ENCODE peak calls at places on chromosomes 6 and 20, in eight cellular contexts. One of them, this sample, is unnamed.

GRCh38 chr6:17280552-17281090 is 540 bp upstream of the RBM24 start:
- DNase-seq in vagina: no peak
- DNase-seq in pancreas: peak; percentile 68
- DNase-seq in CD8-positive, alpha-beta T cell: peak; percentile 16
- DNase-seq in adrenal gland: peak; percentile 12
- DNase-seq in CD4-positive, alpha-beta memory T cell: no peak
- DNase-seq in GM23248: peak; percentile 61
- DNase-seq in mucosa of descending colon: peak; percentile 42
- DNase-seq in this sample: no peak

GRCh38 chr20:8076505-8077498 is 55.3 kb upstream of the PLCB1 start:
- DNase-seq in vagina: no peak
- DNase-seq in pancreas: no peak
- DNase-seq in CD8-positive, alpha-beta T cell: no peak
- DNase-seq in adrenal gland: peak; percentile 18
- DNase-seq in CD4-positive, alpha-beta memory T cell: no peak
- DNase-seq in GM23248: no peak
- DNase-seq in mucosa of descending colon: no peak
- DNase-seq in this sample: no peak

GRCh38 chr6:51349866-51350265 is 531.2 kb downstream of the TFAP2B start:
- DNase-seq in vagina: no peak
- DNase-seq in pancreas: no peak
- DNase-seq in CD8-positive, alpha-beta T cell: no peak
- DNase-seq in adrenal gland: no peak
- DNase-seq in CD4-positive, alpha-beta memory T cell: no peak
- DNase-seq in GM23248: no peak
- DNase-seq in mucosa of descending colon: peak; percentile 7
- DNase-seq in this sample: no peak

GRCh38 chr6:158667360-158667981 is 17.6 kb downstream of the SYTL3 start:
- DNase-seq in vagina: no peak
- DNase-seq in pancreas: no peak
- DNase-seq in CD8-positive, alpha-beta T cell: no peak
- DNase-seq in adrenal gland: no peak
- DNase-seq in CD4-positive, alpha-beta memory T cell: no peak
- DNase-seq in GM23248: no peak
- DNase-seq in mucosa of descending colon: no peak
- DNase-seq in this sample: no peak

GRCh38 chr20:53769041-53769440 is 175.4 kb upstream of the ZNF217 start:
- DNase-seq in vagina: no peak
- DNase-seq in pancreas: no peak
- DNase-seq in CD8-positive, alpha-beta T cell: no peak
- DNase-seq in adrenal gland: no peak
- DNase-seq in CD4-positive, alpha-beta memory T cell: no peak
- DNase-seq in GM23248: no peak
- DNase-seq in mucosa of descending colon: no peak
- DNase-seq in this sample: no peak

GRCh38 chr6:1027109-1027794 is 284.6 kb upstream of the FOXQ1 start:
- DNase-seq in vagina: peak; percentile 84
- DNase-seq in pancreas: no peak
- DNase-seq in CD8-positive, alpha-beta T cell: no peak
- DNase-seq in adrenal gland: no peak
- DNase-seq in CD4-positive, alpha-beta memory T cell: no peak
- DNase-seq in GM23248: peak; percentile 80
- DNase-seq in mucosa of descending colon: no peak
- DNase-seq in this sample: peak; percentile 53

GRCh38 chr20:12969071-12969669 is 39.6 kb upstream of the SPTLC3 start:
- DNase-seq in vagina: no peak
- DNase-seq in pancreas: no peak
- DNase-seq in CD8-positive, alpha-beta T cell: no peak
- DNase-seq in adrenal gland: no peak
- DNase-seq in CD4-positive, alpha-beta memory T cell: no peak
- DNase-seq in GM23248: no peak
- DNase-seq in mucosa of descending colon: no peak
- DNase-seq in this sample: no peak

GRCh38 chr20:1893721-1894470 is 1.3 kb upstream of the SIRPA start:
- DNase-seq in vagina: no peak
- DNase-seq in pancreas: no peak
- DNase-seq in CD8-positive, alpha-beta T cell: no peak
- DNase-seq in adrenal gland: peak; percentile 80
- DNase-seq in CD4-positive, alpha-beta memory T cell: no peak
- DNase-seq in GM23248: peak; percentile 47
- DNase-seq in mucosa of descending colon: no peak
- DNase-seq in this sample: no peak

GRCh38 chr20:1870792-1871550 is 24.2 kb upstream of the SIRPA start:
- DNase-seq in vagina: no peak
- DNase-seq in pancreas: no peak
- DNase-seq in CD8-positive, alpha-beta T cell: no peak
- DNase-seq in adrenal gland: no peak
- DNase-seq in CD4-positive, alpha-beta memory T cell: no peak
- DNase-seq in GM23248: no peak
- DNase-seq in mucosa of descending colon: no peak
- DNase-seq in this sample: no peak

GRCh38 chr6:143707702-143708101 is 29.9 kb downstream of the PHACTR2 start:
- DNase-seq in vagina: no peak
- DNase-seq in pancreas: no peak
- DNase-seq in CD8-positive, alpha-beta T cell: no peak
- DNase-seq in adrenal gland: no peak
- DNase-seq in CD4-positive, alpha-beta memory T cell: no peak
- DNase-seq in GM23248: no peak
- DNase-seq in mucosa of descending colon: no peak
- DNase-seq in this sample: no peak

GRCh38 chr6:106186714-106187113 is 100.6 kb downstream of the PRDM1 start:
- DNase-seq in vagina: no peak
- DNase-seq in pancreas: no peak
- DNase-seq in CD8-positive, alpha-beta T cell: no peak
- DNase-seq in adrenal gland: no peak
- DNase-seq in CD4-positive, alpha-beta memory T cell: no peak
- DNase-seq in GM23248: no peak
- DNase-seq in mucosa of descending colon: no peak
- DNase-seq in this sample: no peak

GRCh38 chr6:5695260-5696245 is 311.2 kb downstream of the NRN1 start:
- DNase-seq in vagina: peak; percentile 52
- DNase-seq in pancreas: no peak
- DNase-seq in CD8-positive, alpha-beta T cell: no peak
- DNase-seq in adrenal gland: no peak
- DNase-seq in CD4-positive, alpha-beta memory T cell: no peak
- DNase-seq in GM23248: peak; percentile 90
- DNase-seq in mucosa of descending colon: peak; percentile 17
- DNase-seq in this sample: peak; percentile 67

GRCh38 chr6:14478396-14479225 is 361.0 kb downstream of the CD83 start:
- DNase-seq in vagina: no peak
- DNase-seq in pancreas: no peak
- DNase-seq in CD8-positive, alpha-beta T cell: no peak
- DNase-seq in adrenal gland: no peak
- DNase-seq in CD4-positive, alpha-beta memory T cell: no peak
- DNase-seq in GM23248: no peak
- DNase-seq in mucosa of descending colon: no peak
- DNase-seq in this sample: peak; percentile 20

DNA sequence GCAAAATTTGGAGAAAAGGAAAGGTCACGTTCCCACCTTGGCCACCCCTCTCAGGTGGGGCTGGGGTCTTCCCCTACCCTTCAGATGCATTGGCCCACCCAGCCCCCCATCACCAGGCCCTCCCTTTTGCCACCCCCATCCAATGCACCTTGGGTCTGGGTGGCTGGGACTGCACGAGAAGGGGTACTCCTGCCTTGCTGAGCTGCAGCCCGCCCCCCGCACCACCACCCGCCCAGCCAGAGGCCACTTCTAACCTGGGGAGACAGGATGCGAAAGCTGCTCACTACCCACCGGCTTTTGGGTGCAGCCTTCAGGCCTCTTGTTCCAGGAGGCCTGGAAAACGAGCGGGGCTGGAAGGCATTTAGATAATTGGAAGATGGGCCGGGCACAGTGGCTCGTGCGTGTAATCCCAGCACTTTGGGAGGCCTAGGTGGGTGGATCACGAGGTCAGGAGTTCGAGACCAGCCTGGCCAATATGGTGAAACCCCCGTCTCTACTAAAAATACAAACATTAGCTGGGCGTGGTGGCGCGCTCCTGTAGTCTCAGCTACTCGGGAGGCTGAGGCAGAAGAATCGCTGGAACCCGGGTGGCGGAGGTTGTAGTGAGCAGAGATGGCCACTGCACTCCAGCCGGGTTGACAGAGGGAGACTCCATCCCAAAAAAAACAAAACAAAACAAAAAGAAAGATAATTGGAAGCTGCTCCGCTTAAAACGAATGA is 1.2 kb upstream of the CDC25B start:
- DNase-seq in vagina: peak; percentile 87
- DNase-seq in pancreas: no peak
- DNase-seq in CD8-positive, alpha-beta T cell: no peak
- DNase-seq in adrenal gland: no peak
- DNase-seq in CD4-positive, alpha-beta memory T cell: no peak
- DNase-seq in GM23248: no peak
- DNase-seq in mucosa of descending colon: no peak
- DNase-seq in this sample: no peak
- H3K4me3 ChIP-seq in vagina: peak overlapping the region; percentile 70
- H3K4me3 ChIP-seq in pancreas: peak overlapping the region; percentile 54
- H3K4me3 ChIP-seq in CD8-positive, alpha-beta T cell: peak overlapping the region; percentile 95
- H3K4me3 ChIP-seq in adrenal gland: no peak overlapping the region
- H3K4me3 ChIP-seq in CD4-positive, alpha-beta memory T cell: peak overlapping the region; percentile 91
- H3K4me3 ChIP-seq in GM23248: peak overlapping the region; percentile 85
- H3K4me3 ChIP-seq in mucosa of descending colon: no peak overlapping the region
- H3K4me3 ChIP-seq in this sample: peak overlapping the region; percentile 70

DNA sequence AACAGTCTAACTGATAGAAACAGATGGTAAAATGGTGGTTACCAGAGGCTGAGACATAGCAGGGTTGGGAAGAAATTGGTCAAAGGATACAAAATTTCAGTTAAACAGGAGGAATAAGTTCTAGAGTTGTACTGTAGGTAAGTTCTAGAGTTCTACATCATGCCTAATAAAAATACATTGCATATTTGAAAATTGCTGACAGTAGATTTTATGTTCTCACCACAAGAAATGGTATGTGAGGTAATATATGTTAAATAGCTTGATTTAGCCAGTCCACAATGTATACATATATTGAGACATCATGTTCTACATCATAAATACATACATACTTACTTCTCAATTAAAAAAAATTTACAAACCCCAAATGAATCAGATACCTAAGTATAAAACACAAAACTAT is 8.2 kb downstream of the ZNF322 start:
- DNase-seq in vagina: no peak
- DNase-seq in pancreas: no peak
- DNase-seq in CD8-positive, alpha-beta T cell: no peak
- DNase-seq in adrenal gland: no peak
- DNase-seq in CD4-positive, alpha-beta memory T cell: no peak
- DNase-seq in GM23248: no peak
- DNase-seq in mucosa of descending colon: no peak
- DNase-seq in this sample: no peak
- H3K9me3 ChIP-seq in vagina: no peaks in the 10 kb centered on the region
- H3K9me3 ChIP-seq in pancreas: no peaks in the 10 kb centered on the region
- H3K9me3 ChIP-seq in CD8-positive, alpha-beta T cell: peaks cover 7% of the 10 kb centered on the region
- H3K9me3 ChIP-seq in adrenal gland: no peaks in the 10 kb centered on the region
- H3K9me3 ChIP-seq in CD4-positive, alpha-beta memory T cell: no peaks in the 10 kb centered on the region
- H3K9me3 ChIP-seq in GM23248: no peaks in the 10 kb centered on the region
- H3K9me3 ChIP-seq in mucosa of descending colon: no peaks in the 10 kb centered on the region
- H3K9me3 ChIP-seq in this sample: peaks cover under 1% of the 10 kb centered on the region

DNA sequence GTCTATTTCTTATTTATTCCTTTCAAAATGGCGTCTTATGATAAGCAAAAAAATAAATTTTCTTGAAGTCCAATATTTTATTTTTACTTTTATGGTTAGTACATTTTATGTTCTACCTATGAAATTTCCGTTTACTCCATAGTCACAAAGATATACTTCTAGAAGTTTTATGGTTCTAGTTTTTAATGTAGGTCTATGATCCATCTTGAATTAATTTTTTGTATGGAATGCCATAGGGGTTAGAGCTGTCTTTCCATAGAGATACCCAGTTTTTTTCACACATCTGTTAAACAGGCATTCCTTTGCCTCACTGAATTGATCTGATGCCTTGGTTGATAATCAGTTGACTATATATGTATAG is 24.9 kb upstream of the ASIP start:
- DNase-seq in vagina: no peak
- DNase-seq in pancreas: no peak
- DNase-seq in CD8-positive, alpha-beta T cell: no peak
- DNase-seq in adrenal gland: no peak
- DNase-seq in CD4-positive, alpha-beta memory T cell: no peak
- DNase-seq in GM23248: peak; percentile 16
- DNase-seq in mucosa of descending colon: no peak
- DNase-seq in this sample: no peak
- H3K4me3 ChIP-seq in vagina: peak overlapping the region; percentile 72
- H3K4me3 ChIP-seq in pancreas: peak overlapping the region; percentile 36
- H3K4me3 ChIP-seq in CD8-positive, alpha-beta T cell: no peak overlapping the region
- H3K4me3 ChIP-seq in adrenal gland: peak overlapping the region; percentile 41
- H3K4me3 ChIP-seq in CD4-positive, alpha-beta memory T cell: no peak overlapping the region
- H3K4me3 ChIP-seq in GM23248: peak overlapping the region; percentile 78
- H3K4me3 ChIP-seq in mucosa of descending colon: no peak overlapping the region
- H3K4me3 ChIP-seq in this sample: peak overlapping the region; percentile 49

GRCh38 chr20:29876911-29877285 is 1380.6 kb upstream of the DEFB115 start:
- DNase-seq in vagina: peak; percentile 85
- DNase-seq in pancreas: peak; percentile 59
- DNase-seq in CD8-positive, alpha-beta T cell: no peak
- DNase-seq in adrenal gland: peak; percentile 6
- DNase-seq in CD4-positive, alpha-beta memory T cell: no peak
- DNase-seq in GM23248: no peak
- DNase-seq in mucosa of descending colon: no peak
- DNase-seq in this sample: no peak

GRCh38 chr20:29873946-29874345 is 1383.5 kb upstream of the DEFB115 start:
- DNase-seq in vagina: peak; percentile 87
- DNase-seq in pancreas: peak; percentile 86
- DNase-seq in CD8-positive, alpha-beta T cell: peak; percentile 45
- DNase-seq in adrenal gland: peak; percentile 41
- DNase-seq in CD4-positive, alpha-beta memory T cell: no peak
- DNase-seq in GM23248: peak; percentile 63
- DNase-seq in mucosa of descending colon: peak; percentile 28
- DNase-seq in this sample: peak; percentile 46

GRCh38 chr20:29878281-29878741 is 1379.2 kb upstream of the DEFB115 start:
- DNase-seq in vagina: peak; percentile 85
- DNase-seq in pancreas: peak; percentile 66
- DNase-seq in CD8-positive, alpha-beta T cell: no peak
- DNase-seq in adrenal gland: peak; percentile 20
- DNase-seq in CD4-positive, alpha-beta memory T cell: no peak
- DNase-seq in GM23248: peak; percentile 49
- DNase-seq in mucosa of descending colon: no peak
- DNase-seq in this sample: peak; percentile 39

GRCh38 chr20:29874476-29875202 is 1382.8 kb upstream of the DEFB115 start:
- DNase-seq in vagina: peak; percentile 86
- DNase-seq in pancreas: peak; percentile 31
- DNase-seq in CD8-positive, alpha-beta T cell: no peak
- DNase-seq in adrenal gland: peak; percentile 5
- DNase-seq in CD4-positive, alpha-beta memory T cell: no peak
- DNase-seq in GM23248: no peak
- DNase-seq in mucosa of descending colon: no peak
- DNase-seq in this sample: no peak

DNA sequence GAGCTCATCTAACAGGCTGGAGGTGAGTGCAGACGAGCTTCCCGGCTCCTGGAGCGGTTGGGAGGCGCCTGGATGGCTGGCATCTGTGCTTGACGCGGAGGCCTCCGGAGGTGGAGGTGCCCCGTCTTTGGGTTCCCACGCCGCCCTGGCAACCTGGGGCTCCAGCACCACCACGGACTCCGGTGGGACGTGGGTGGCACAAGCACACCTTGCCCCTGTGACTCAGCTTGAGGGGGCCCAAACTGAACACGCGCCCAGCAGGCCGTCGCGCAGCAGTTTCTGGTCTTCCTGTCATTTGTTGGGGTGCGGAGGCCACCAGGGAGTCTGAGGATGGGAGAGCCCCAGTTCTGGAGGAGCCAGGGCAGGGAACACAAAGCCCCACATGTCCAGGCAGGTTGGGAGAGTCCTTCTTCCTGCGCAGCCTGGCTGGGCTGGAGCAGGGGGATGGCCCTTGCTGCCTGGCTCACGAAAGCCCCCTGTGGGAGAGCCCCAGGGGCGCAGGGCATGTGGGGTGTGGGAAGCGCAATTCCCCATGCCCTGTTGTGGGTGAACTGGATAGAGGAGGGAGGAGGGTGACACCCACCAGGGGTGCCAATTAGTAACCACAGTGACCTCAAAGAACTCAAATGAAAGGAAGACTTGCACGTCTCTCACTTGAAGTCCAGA is 1378.6 kb upstream of the DEFB115 start:
- DNase-seq in vagina: peak; percentile 88
- DNase-seq in pancreas: peak; percentile 65
- DNase-seq in CD8-positive, alpha-beta T cell: peak; percentile 47
- DNase-seq in adrenal gland: peak; percentile 12
- DNase-seq in CD4-positive, alpha-beta memory T cell: no peak
- DNase-seq in GM23248: no peak
- DNase-seq in mucosa of descending colon: no peak
- DNase-seq in this sample: no peak
- H3K9me3 ChIP-seq in vagina: no peaks in the 10 kb centered on the region
- H3K9me3 ChIP-seq in pancreas: no peaks in the 10 kb centered on the region
- H3K9me3 ChIP-seq in CD8-positive, alpha-beta T cell: no peaks in the 10 kb centered on the region
- H3K9me3 ChIP-seq in adrenal gland: no peaks in the 10 kb centered on the region
- H3K9me3 ChIP-seq in CD4-positive, alpha-beta memory T cell: no peaks in the 10 kb centered on the region
- H3K9me3 ChIP-seq in GM23248: no peaks in the 10 kb centered on the region
- H3K9me3 ChIP-seq in mucosa of descending colon: peaks cover 84% of the 10 kb centered on the region
- H3K9me3 ChIP-seq in this sample: no peaks in the 10 kb centered on the region

This sample was measured in MG63.